ENCODE peak calls at places on chromosome 21, in five cellular contexts. G, Y, K, S and V are unnamed samples.

GRCh38 chr21:36773995-36774394 is 75.1 kb downstream of the SIM2 start:
- DNase-seq in G (no peak), Y (no peak), K (no peak), S (no peak), V (no peak)

GRCh38 chr21:14533555-14534400 is 12.3 kb downstream of the SAMSN1 start:
- DNase-seq in G (no peak), Y (no peak), K (no peak), S (no peak), V (peak; percentile 18)

GRCh38 chr21:43869486-43870325 is 4.7 kb downstream of the AGPAT3 start:
- DNase-seq in G (peak; percentile 31), Y (no peak), K (no peak), S (no peak), V (no peak)

GRCh38 chr21:9737871-9738520 is 783.4 kb upstream of the TPTE start:
- DNase-seq in G (no peak), Y (no peak), K (no peak), S (no peak), V (no peak)

GRCh38 chr21:20424943-20425342 is 573.3 kb upstream of the NCAM2 start:
- DNase-seq in G (no peak), Y (no peak), K (no peak), S (no peak), V (no peak)

GRCh38 chr21:18147678-18148077 is 97.0 kb upstream of the CHODL start:
- DNase-seq in G (no peak), Y (no peak), K (no peak), S (no peak), V (no peak)

GRCh38 chr21:43880111-43880985 is 15.3 kb downstream of the AGPAT3 start:
- DNase-seq in G (no peak), Y (peak; percentile 53), K (no peak), S (no peak), V (no peak)

GRCh38 chr21:18832950-18833349 is 429.4 kb upstream of the TMPRSS15 start:
- DNase-seq in G (no peak), Y (no peak), K (no peak), S (no peak), V (no peak)

GRCh38 chr21:43992121-43992520 is 20.0 kb upstream of the TRAPPC10 start:
- DNase-seq in G (no peak), Y (no peak), K (no peak), S (no peak), V (no peak)

GRCh38 chr21:39000496-39000895 is 182.8 kb downstream of the PSMG1 start:
- DNase-seq in G (no peak), Y (no peak), K (no peak), S (no peak), V (no peak)

GRCh38 chr21:44024257-44024656 is 12.1 kb downstream of the TRAPPC10 start:
- DNase-seq in G (no peak), Y (no peak), K (no peak), S (no peak), V (no peak)

GRCh38 chr21:25708467-25709065 is 26.1 kb downstream of the ATP5PF start:
- DNase-seq in G (peak; percentile 51), Y (no peak), K (no peak), S (no peak), V (peak; percentile 15)

GRCh38 chr21:15774590-15774989 is 44.8 kb downstream of the USP25 start:
- DNase-seq in G (no peak), Y (no peak), K (no peak), S (no peak), V (no peak)

GRCh38 chr21:25107708-25108107 is 499.6 kb downstream of the MRPL39 start:
- DNase-seq in G (no peak), Y (no peak), K (no peak), S (no peak), V (no peak)

GRCh38 chr21:40300300-40300699 is 433.1 kb downstream of the PCP4 start:
- DNase-seq in G (peak; percentile 26), Y (no peak), K (no peak), S (no peak), V (no peak)

GRCh38 chr21:36141513-36141925 is 6.6 kb downstream of the CBR3 start:
- DNase-seq in G (peak; percentile 95), Y (peak; percentile 78), K (peak; percentile 93), S (no peak), V (peak; percentile 68)

GRCh38 chr21:37849703-37850102 is 66.6 kb downstream of the KCNJ6 start:
- DNase-seq in G (no peak), Y (no peak), K (no peak), S (no peak), V (no peak)

GRCh38 chr21:39660596-39660995 is 47.9 kb downstream of the B3GALT5 start:
- DNase-seq in G (peak; percentile 25), Y (no peak), K (no peak), S (no peak), V (no peak)

GRCh38 chr21:38984568-38984967 is 178.8 kb downstream of the ETS2 start:
- DNase-seq in G (no peak), Y (no peak), K (no peak), S (no peak), V (no peak)

GRCh38 chr21:17789660-17790059 is 29.5 kb downstream of the C21orf91 start:
- DNase-seq in G (no peak), Y (no peak), K (no peak), S (no peak), V (no peak)

GRCh38 chr21:16378570-16378969 is 648.8 kb downstream of the USP25 start:
- DNase-seq in G (no peak), Y (no peak), K (no peak), S (no peak), V (no peak)

GRCh38 chr21:17441370-17441769 is 71.5 kb upstream of the CXADR start:
- DNase-seq in G (no peak), Y (no peak), K (peak; percentile 78), S (no peak), V (no peak)

GRCh38 chr21:44434936-44435635 is 20.2 kb upstream of the LRRC3 start:
- DNase-seq in G (no peak), Y (peak; percentile 51), K (peak; percentile 10), S (no peak), V (no peak)

GRCh38 chr21:17803536-17803935 is 15.6 kb downstream of the C21orf91 start:
- DNase-seq in G (no peak), Y (no peak), K (no peak), S (no peak), V (no peak)

GRCh38 chr21:44503901-44504399 is 36.0 kb downstream of the KRTAP10-1 start:
- DNase-seq in G (no peak), Y (no peak), K (no peak), S (no peak), V (no peak)

GRCh38 chr21:45590246-45590725 is 48.0 kb upstream of the SLC19A1 start:
- DNase-seq in G (peak; percentile 80), Y (peak; percentile 59), K (peak; percentile 75), S (no peak), V (peak; percentile 79)
- H3K27me3 ChIP-seq in G (peaks cover 37% of the 10 kb centered on the region), Y (peaks cover 71% of the 10 kb centered on the region), K (no peaks in the 10 kb centered on the region), S (no peaks in the 10 kb centered on the region), V (no peaks in the 10 kb centered on the region)

GRCh38 chr21:26843912-26844257 is 1.3 kb downstream of the ADAMTS1 start:
- DNase-seq in G (peak; percentile 42), Y (no peak), K (no peak), S (no peak), V (no peak)
- TF ChIP-seq CTCF in G (no peak), Y (no peak), K (no peak), S (no peak), V (no peak)

GRCh38 chr21:29017639-29018237 is 1.4 kb downstream of the RWDD2B start:
- DNase-seq in G (no peak), Y (no peak), K (no peak), S (no peak), V (no peak)
- H3K27ac ChIP-seq in G (no peak overlapping the region), Y (no peak overlapping the region), K (no peak overlapping the region), S (no peak overlapping the region), V (no peak overlapping the region)

DNA sequence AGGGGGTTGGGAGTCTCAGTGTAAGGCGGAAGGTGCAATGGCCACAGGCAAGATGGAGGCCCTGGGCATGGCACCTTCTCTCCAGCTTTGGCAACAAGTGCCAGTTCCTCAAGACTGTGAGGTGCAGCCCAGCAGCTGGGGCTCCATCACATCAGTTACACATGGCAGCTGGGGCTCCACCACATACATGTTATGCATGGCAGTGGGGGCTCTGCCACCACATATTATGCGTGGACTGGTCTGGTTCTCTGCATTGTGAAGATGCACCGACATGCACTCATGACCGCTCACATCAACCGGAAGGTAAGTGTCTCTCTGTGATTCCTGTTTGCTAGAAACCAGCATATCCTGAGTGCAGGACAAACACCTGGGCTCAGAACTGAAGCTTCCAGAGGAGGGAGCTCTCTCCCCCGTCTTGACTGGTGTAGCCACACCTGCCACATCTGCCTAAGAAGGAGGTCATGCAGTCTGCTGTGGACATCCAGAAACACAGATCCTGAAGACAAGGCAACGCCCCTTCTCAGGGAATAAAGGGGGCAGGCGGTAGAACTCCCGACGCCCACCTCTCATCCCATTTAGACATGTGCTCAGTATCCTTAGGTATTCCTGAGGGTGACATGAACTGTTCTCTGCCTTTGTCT is 104.1 kb upstream of the TMPRSS2 start:
- DNase-seq in G (peak; percentile 64), Y (no peak), K (no peak), S (no peak), V (no peak)
- H3K27me3 ChIP-seq in G (no peaks in the 10 kb centered on the region), Y (no peaks in the 10 kb centered on the region), K (no peaks in the 10 kb centered on the region), S (no peaks in the 10 kb centered on the region), V (peaks cover 10% of the 10 kb centered on the region)

GRCh38 chr21:24093032-24093431 is 1514.2 kb downstream of the MRPL39 start:
- DNase-seq in G (no peak), Y (no peak), K (no peak), S (no peak), V (no peak)
- TF ChIP-seq CTCF in G (no peak), Y (no peak), K (no peak), S (no peak), V (no peak)

GRCh38 chr21:33262921-33263320 is 3.2 kb upstream of the IL10RB start:
- DNase-seq in G (no peak), Y (no peak), K (no peak), S (no peak), V (no peak)

GRCh38 chr21:33266784-33267135 is 593 bp downstream of the IL10RB start:
- DNase-seq in G (no peak), Y (peak; percentile 69), K (no peak), S (no peak), V (peak; percentile 21)

GRCh38 chr21:33266050-33266783 is at the start of gene IL10RB:
- DNase-seq in G (peak; percentile 88), Y (peak; percentile 84), K (peak; percentile 73), S (peak; percentile 26), V (peak; percentile 61)

GRCh38 chr21:33265664-33266049 is 510 bp upstream of the IL10RB start:
- DNase-seq in G (peak; percentile 45), Y (peak; percentile 77), K (peak; percentile 57), S (no peak), V (no peak)

DNA sequence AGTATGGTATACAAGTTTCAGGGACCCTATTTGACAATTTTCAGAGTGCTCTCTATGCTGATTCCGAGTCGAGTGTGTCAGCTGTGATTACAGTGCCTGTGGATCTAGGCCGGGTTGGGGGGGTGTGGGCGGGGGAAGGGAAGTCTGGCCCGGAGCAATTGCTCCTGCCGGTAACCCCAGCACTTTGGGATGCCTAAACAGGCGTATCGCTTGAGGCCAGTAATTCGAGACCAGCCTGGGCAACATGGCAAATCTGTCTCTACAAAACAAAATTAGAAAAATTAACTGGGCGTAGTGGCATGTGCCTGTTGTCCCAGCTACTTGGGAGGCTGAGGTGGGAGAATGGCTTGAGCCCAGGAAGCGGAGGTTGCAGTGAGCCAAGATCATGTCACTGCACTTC is 1.6 kb upstream of the IL10RB start:
- DNase-seq in G (no peak), Y (no peak), K (no peak), S (no peak), V (no peak)
- H3K27ac ChIP-seq in G (no peak overlapping the region), Y (no peak overlapping the region), K (no peak overlapping the region), S (no peak overlapping the region), V (peak overlapping the region; percentile 5)

GRCh38 chr21:42766756-42767560 is 112.4 kb downstream of the WDR4 start:
- DNase-seq in G (no peak), Y (no peak), K (no peak), S (no peak), V (no peak)
- H3K27me3 ChIP-seq in G (no peaks in the 10 kb centered on the region), Y (no peaks in the 10 kb centered on the region), K (no peaks in the 10 kb centered on the region), S (no peaks in the 10 kb centered on the region), V (no peaks in the 10 kb centered on the region)